ENCODE peak calls at places on chromosomes 4 and X, in five cellular contexts. One of them, this sample, is unnamed.

GRCh38 chrX:65635371-65635770 is 32.1 kb upstream of the MSN start:
- DNase-seq in NCI-H345: no peak
- DNase-seq in NCI-H774: no peak
- DNase-seq in NCI-H2081: no peak
- DNase-seq in myocyte: peak
- DNase-seq in this sample: no peak

GRCh38 chr4:101356928-101357327 is 9.6 kb upstream of the PPP3CA start:
- DNase-seq in myocyte: peak
- DNase-seq in NCI-H2081: no peak
- DNase-seq in NCI-H345: no peak
- DNase-seq in NCI-H774: no peak
- DNase-seq in this sample: no peak

GRCh38 chrX:21373637-21374162 is 518 bp upstream of the CNKSR2 start:
- DNase-seq in NCI-H774: peak
- DNase-seq in NCI-H345: peak
- DNase-seq in myocyte: no peak
- DNase-seq in NCI-H2081: peak
- DNase-seq in this sample: no peak

GRCh38 chrX:20320461-20321159 is 53.9 kb upstream of the RPS6KA3 start:
- DNase-seq in myocyte: no peak
- DNase-seq in NCI-H774: no peak
- DNase-seq in NCI-H2081: peak
- DNase-seq in NCI-H345: peak
- DNase-seq in this sample: no peak

GRCh38 chrX:152949114-152949513 is 44.8 kb downstream of the PNMA5 start:
- DNase-seq in NCI-H774: no peak
- DNase-seq in myocyte: no peak
- DNase-seq in NCI-H2081: no peak
- DNase-seq in NCI-H345: no peak
- DNase-seq in this sample: no peak

GRCh38 chr4:40515037-40515397 is 114.6 kb downstream of the RBM47 start:
- DNase-seq in NCI-H2081: no peak
- DNase-seq in myocyte: no peak
- DNase-seq in NCI-H774: no peak
- DNase-seq in NCI-H345: no peak
- DNase-seq in this sample: no peak

GRCh38 chr4:16205298-16206164 is 20.7 kb downstream of the TAPT1 start:
- DNase-seq in NCI-H345: peak
- DNase-seq in myocyte: no peak
- DNase-seq in NCI-H2081: peak
- DNase-seq in NCI-H774: no peak
- DNase-seq in this sample: no peak

GRCh38 chr4:156634612-156635011 is 337.0 kb downstream of the PDGFC start:
- DNase-seq in NCI-H774: no peak
- DNase-seq in myocyte: peak
- DNase-seq in NCI-H2081: no peak
- DNase-seq in NCI-H345: no peak
- DNase-seq in this sample: no peak

GRCh38 chrX:133794151-133794550 is 191.2 kb downstream of the GPC3 start:
- DNase-seq in NCI-H2081: no peak
- DNase-seq in myocyte: no peak
- DNase-seq in NCI-H345: no peak
- DNase-seq in NCI-H774: no peak
- DNase-seq in this sample: no peak

GRCh38 chr4:92265066-92265465 is 38.7 kb upstream of the GRID2 start:
- DNase-seq in NCI-H345: no peak
- DNase-seq in NCI-H2081: no peak
- DNase-seq in NCI-H774: no peak
- DNase-seq in myocyte: peak
- DNase-seq in this sample: no peak

GRCh38 chr4:121860121-121860520 is 10.2 kb downstream of the BBS7 start:
- DNase-seq in myocyte: no peak
- DNase-seq in NCI-H774: no peak
- DNase-seq in NCI-H2081: no peak
- DNase-seq in NCI-H345: no peak
- DNase-seq in this sample: no peak

GRCh38 chrX:39935414-39936064 is 162.2 kb downstream of the BCOR start:
- DNase-seq in myocyte: no peak
- DNase-seq in NCI-H345: no peak
- DNase-seq in NCI-H774: no peak
- DNase-seq in NCI-H2081: no peak
- DNase-seq in this sample: no peak

GRCh38 chr4:33369366-33369899 is 2649.3 kb downstream of the PCDH7 start:
- DNase-seq in myocyte: peak
- DNase-seq in NCI-H774: no peak
- DNase-seq in NCI-H2081: no peak
- DNase-seq in NCI-H345: no peak
- DNase-seq in this sample: no peak

GRCh38 chr4:648579-649292 is 23.4 kb downstream of the PDE6B start:
- DNase-seq in NCI-H2081: no peak
- DNase-seq in myocyte: peak
- DNase-seq in NCI-H774: no peak
- DNase-seq in NCI-H345: no peak
- DNase-seq in this sample: no peak

GRCh38 chr4:139890810-139891209 is 225.2 kb downstream of the MGST2 start:
- DNase-seq in NCI-H345: no peak
- DNase-seq in myocyte: no peak
- DNase-seq in NCI-H774: no peak
- DNase-seq in NCI-H2081: no peak
- DNase-seq in this sample: no peak

This sample was measured in SHP77 treated with DMSO at 0.1 percent for 48 hours.